ENCODE peak calls at places on chromosomes 4 and X, in seven cellular contexts. One of them, this sample, is unnamed.

GRCh38 chrX:3518870-3519269 is 172.4 kb upstream of the MXRA5 start:
- DNase-seq in fibroblast of mammary gland: peak
- DNase-seq in cardiac muscle cell: no peak
- DNase-seq in mammary epithelial cell: peak
- DNase-seq in AG04449: peak
- DNase-seq in upper lobe of right lung: no peak
- DNase-seq in GM12864: no peak
- DNase-seq in this sample: peak

GRCh38 chr4:628346-628745 is 3.0 kb downstream of the PDE6B start:
- DNase-seq in mammary epithelial cell: no peak
- DNase-seq in cardiac muscle cell: no peak
- DNase-seq in AG04449: no peak
- DNase-seq in GM12864: no peak
- DNase-seq in upper lobe of right lung: no peak
- DNase-seq in fibroblast of mammary gland: no peak
- DNase-seq in this sample: no peak

GRCh38 chrX:119252716-119253115 is 16.6 kb downstream of the PGRMC1 start:
- DNase-seq in fibroblast of mammary gland: no peak
- DNase-seq in mammary epithelial cell: no peak
- DNase-seq in AG04449: no peak
- DNase-seq in GM12864: no peak
- DNase-seq in upper lobe of right lung: no peak
- DNase-seq in cardiac muscle cell: no peak
- DNase-seq in this sample: no peak

GRCh38 chr4:21979196-21979595 is 30.6 kb upstream of the KCNIP4 start:
- DNase-seq in cardiac muscle cell: no peak
- DNase-seq in mammary epithelial cell: no peak
- DNase-seq in GM12864: no peak
- DNase-seq in upper lobe of right lung: no peak
- DNase-seq in AG04449: no peak
- DNase-seq in fibroblast of mammary gland: no peak
- DNase-seq in this sample: no peak

GRCh38 chr4:121936101-121936500 is 15.8 kb downstream of the TRPC3 start:
- DNase-seq in cardiac muscle cell: no peak
- DNase-seq in AG04449: no peak
- DNase-seq in mammary epithelial cell: no peak
- DNase-seq in fibroblast of mammary gland: no peak
- DNase-seq in upper lobe of right lung: no peak
- DNase-seq in GM12864: no peak
- DNase-seq in this sample: no peak

GRCh38 chr4:74038161-74039064 is at the start of gene CXCL3:
- DNase-seq in mammary epithelial cell: peak
- DNase-seq in AG04449: no peak
- DNase-seq in fibroblast of mammary gland: peak
- DNase-seq in upper lobe of right lung: peak
- DNase-seq in cardiac muscle cell: peak
- DNase-seq in GM12864: no peak
- DNase-seq in this sample: peak

GRCh38 chrX:53324803-53325202 is 43.4 kb upstream of the IQSEC2 start:
- DNase-seq in AG04449: no peak
- DNase-seq in mammary epithelial cell: no peak
- DNase-seq in fibroblast of mammary gland: no peak
- DNase-seq in cardiac muscle cell: no peak
- DNase-seq in GM12864: no peak
- DNase-seq in upper lobe of right lung: no peak
- DNase-seq in this sample: no peak

GRCh38 chr4:116357758-116358157 is 727.6 kb downstream of the TRAM1L1 start:
- DNase-seq in AG04449: no peak
- DNase-seq in fibroblast of mammary gland: peak
- DNase-seq in GM12864: no peak
- DNase-seq in cardiac muscle cell: no peak
- DNase-seq in mammary epithelial cell: peak
- DNase-seq in upper lobe of right lung: no peak
- DNase-seq in this sample: peak

GRCh38 chrX:103453655-103454054 is 65.6 kb downstream of the RAB40A start:
- DNase-seq in cardiac muscle cell: no peak
- DNase-seq in GM12864: no peak
- DNase-seq in AG04449: peak
- DNase-seq in mammary epithelial cell: peak
- DNase-seq in upper lobe of right lung: no peak
- DNase-seq in fibroblast of mammary gland: peak
- DNase-seq in this sample: peak

GRCh38 chrX:44432641-44433040 is 89.2 kb upstream of the EFHC2 start:
- DNase-seq in cardiac muscle cell: no peak
- DNase-seq in mammary epithelial cell: no peak
- DNase-seq in upper lobe of right lung: no peak
- DNase-seq in AG04449: peak
- DNase-seq in GM12864: peak
- DNase-seq in fibroblast of mammary gland: peak
- DNase-seq in this sample: peak

GRCh38 chrX:19063030-19063429 is 59.2 kb downstream of the ADGRG2 start:
- DNase-seq in upper lobe of right lung: no peak
- DNase-seq in mammary epithelial cell: no peak
- DNase-seq in GM12864: no peak
- DNase-seq in cardiac muscle cell: no peak
- DNase-seq in AG04449: no peak
- DNase-seq in fibroblast of mammary gland: peak
- DNase-seq in this sample: no peak

GRCh38 chrX:138858438-138858837 is 146.9 kb upstream of the FGF13 start:
- DNase-seq in fibroblast of mammary gland: peak
- DNase-seq in GM12864: no peak
- DNase-seq in cardiac muscle cell: no peak
- DNase-seq in mammary epithelial cell: peak
- DNase-seq in AG04449: no peak
- DNase-seq in upper lobe of right lung: no peak
- DNase-seq in this sample: peak

GRCh38 chr4:76781698-76782595 is 116.0 kb downstream of the SOWAHB start:
- DNase-seq in fibroblast of mammary gland: peak
- DNase-seq in GM12864: peak
- DNase-seq in cardiac muscle cell: no peak
- DNase-seq in AG04449: peak
- DNase-seq in mammary epithelial cell: peak
- DNase-seq in upper lobe of right lung: no peak
- DNase-seq in this sample: peak

GRCh38 chr4:113012776-113013175 is 36.7 kb upstream of the ANK2 start:
- DNase-seq in AG04449: no peak
- DNase-seq in upper lobe of right lung: no peak
- DNase-seq in GM12864: no peak
- DNase-seq in fibroblast of mammary gland: no peak
- DNase-seq in mammary epithelial cell: no peak
- DNase-seq in cardiac muscle cell: peak
- DNase-seq in this sample: no peak

GRCh38 chr4:143337600-143338287 is 1.1 kb downstream of the GAB1 start:
- DNase-seq in GM12864: no peak
- DNase-seq in fibroblast of mammary gland: peak
- DNase-seq in cardiac muscle cell: peak
- DNase-seq in mammary epithelial cell: peak
- DNase-seq in AG04449: no peak
- DNase-seq in upper lobe of right lung: peak
- DNase-seq in this sample: peak

GRCh38 chrX:114037515-114037914 is 546.4 kb upstream of the HTR2C start:
- DNase-seq in fibroblast of mammary gland: no peak
- DNase-seq in upper lobe of right lung: no peak
- DNase-seq in AG04449: no peak
- DNase-seq in cardiac muscle cell: no peak
- DNase-seq in GM12864: no peak
- DNase-seq in mammary epithelial cell: no peak
- DNase-seq in this sample: no peak

GRCh38 chr4:113971706-113972360 is 7.6 kb downstream of the ARSJ start:
- DNase-seq in GM12864: no peak
- DNase-seq in upper lobe of right lung: no peak
- DNase-seq in AG04449: no peak
- DNase-seq in cardiac muscle cell: no peak
- DNase-seq in mammary epithelial cell: peak
- DNase-seq in fibroblast of mammary gland: peak
- DNase-seq in this sample: peak

GRCh38 chr4:14254252-14254651 is 626.7 kb upstream of the BOD1L1 start:
- DNase-seq in fibroblast of mammary gland: peak
- DNase-seq in cardiac muscle cell: peak
- DNase-seq in AG04449: no peak
- DNase-seq in mammary epithelial cell: peak
- DNase-seq in GM12864: no peak
- DNase-seq in upper lobe of right lung: peak
- DNase-seq in this sample: peak

GRCh38 chr4:34469518-34469917 is 1774.8 kb downstream of the ARAP2 start:
- DNase-seq in cardiac muscle cell: no peak
- DNase-seq in AG04449: no peak
- DNase-seq in mammary epithelial cell: no peak
- DNase-seq in upper lobe of right lung: no peak
- DNase-seq in GM12864: no peak
- DNase-seq in fibroblast of mammary gland: no peak
- DNase-seq in this sample: no peak

GRCh38 chr4:40168070-40168469 is 28.8 kb upstream of the RHOH start:
- DNase-seq in AG04449: no peak
- DNase-seq in cardiac muscle cell: no peak
- DNase-seq in GM12864: no peak
- DNase-seq in fibroblast of mammary gland: no peak
- DNase-seq in mammary epithelial cell: no peak
- DNase-seq in upper lobe of right lung: no peak
- DNase-seq in this sample: no peak

GRCh38 chr4:25180524-25181131 is 20.4 kb upstream of the SEPSECS start:
- DNase-seq in fibroblast of mammary gland: peak
- DNase-seq in cardiac muscle cell: peak
- DNase-seq in GM12864: peak
- DNase-seq in mammary epithelial cell: peak
- DNase-seq in AG04449: no peak
- DNase-seq in upper lobe of right lung: no peak
- DNase-seq in this sample: peak

GRCh38 chr4:186936496-186937375 is 213.1 kb upstream of the FAT1 start:
- DNase-seq in GM12864: no peak
- DNase-seq in mammary epithelial cell: peak
- DNase-seq in AG04449: no peak
- DNase-seq in fibroblast of mammary gland: peak
- DNase-seq in upper lobe of right lung: no peak
- DNase-seq in cardiac muscle cell: no peak
- DNase-seq in this sample: peak

GRCh38 chr4:1597021-1597931 is 86.8 kb downstream of the FAM53A start:
- DNase-seq in upper lobe of right lung: peak
- DNase-seq in AG04449: no peak
- DNase-seq in mammary epithelial cell: no peak
- DNase-seq in GM12864: no peak
- DNase-seq in fibroblast of mammary gland: no peak
- DNase-seq in cardiac muscle cell: no peak
- DNase-seq in this sample: no peak

GRCh38 chr4:182339246-182339645 is 96.0 kb downstream of the TENM3 start:
- DNase-seq in cardiac muscle cell: no peak
- DNase-seq in GM12864: no peak
- DNase-seq in mammary epithelial cell: no peak
- DNase-seq in fibroblast of mammary gland: no peak
- DNase-seq in AG04449: no peak
- DNase-seq in upper lobe of right lung: no peak
- DNase-seq in this sample: peak

GRCh38 chr4:182343435-182343834 is 100.2 kb downstream of the TENM3 start:
- DNase-seq in cardiac muscle cell: no peak
- DNase-seq in GM12864: no peak
- DNase-seq in mammary epithelial cell: no peak
- DNase-seq in fibroblast of mammary gland: no peak
- DNase-seq in upper lobe of right lung: no peak
- DNase-seq in AG04449: no peak
- DNase-seq in this sample: no peak

GRCh38 chr4:182337366-182337765 is 94.2 kb downstream of the TENM3 start:
- DNase-seq in mammary epithelial cell: no peak
- DNase-seq in AG04449: no peak
- DNase-seq in fibroblast of mammary gland: peak
- DNase-seq in cardiac muscle cell: no peak
- DNase-seq in GM12864: no peak
- DNase-seq in upper lobe of right lung: no peak
- DNase-seq in this sample: no peak

GRCh38 chr4:182338059-182338458 is 94.9 kb downstream of the TENM3 start:
- DNase-seq in cardiac muscle cell: no peak
- DNase-seq in GM12864: no peak
- DNase-seq in fibroblast of mammary gland: peak
- DNase-seq in AG04449: no peak
- DNase-seq in mammary epithelial cell: no peak
- DNase-seq in upper lobe of right lung: no peak
- DNase-seq in this sample: peak

GRCh38 chr4:182338731-182339130 is 95.5 kb downstream of the TENM3 start:
- DNase-seq in GM12864: no peak
- DNase-seq in fibroblast of mammary gland: peak
- DNase-seq in mammary epithelial cell: no peak
- DNase-seq in AG04449: no peak
- DNase-seq in upper lobe of right lung: no peak
- DNase-seq in cardiac muscle cell: no peak
- DNase-seq in this sample: no peak
- H3K4me3 ChIP-seq in GM12864: no peak
- H3K4me3 ChIP-seq in fibroblast of mammary gland: no peak
- H3K4me3 ChIP-seq in mammary epithelial cell: no peak
- H3K4me3 ChIP-seq in AG04449: no peak
- H3K4me3 ChIP-seq in upper lobe of right lung: no peak
- H3K4me3 ChIP-seq in cardiac muscle cell: no peak
- H3K4me3 ChIP-seq in this sample: no peak

GRCh38 chr4:128322311-128322710 is 34.7 kb upstream of the PGRMC2 start:
- DNase-seq in fibroblast of mammary gland: no peak
- DNase-seq in AG04449: no peak
- DNase-seq in cardiac muscle cell: no peak
- DNase-seq in GM12864: no peak
- DNase-seq in upper lobe of right lung: no peak
- DNase-seq in mammary epithelial cell: peak
- DNase-seq in this sample: peak
- TF ChIP-seq CTCF in fibroblast of mammary gland: no peak
- TF ChIP-seq CTCF in AG04449: no peak
- TF ChIP-seq CTCF in cardiac muscle cell: no peak
- TF ChIP-seq CTCF in GM12864: no peak
- TF ChIP-seq CTCF in upper lobe of right lung: no peak
- TF ChIP-seq CTCF in mammary epithelial cell: no peak
- TF ChIP-seq CTCF in this sample: no peak

DNA sequence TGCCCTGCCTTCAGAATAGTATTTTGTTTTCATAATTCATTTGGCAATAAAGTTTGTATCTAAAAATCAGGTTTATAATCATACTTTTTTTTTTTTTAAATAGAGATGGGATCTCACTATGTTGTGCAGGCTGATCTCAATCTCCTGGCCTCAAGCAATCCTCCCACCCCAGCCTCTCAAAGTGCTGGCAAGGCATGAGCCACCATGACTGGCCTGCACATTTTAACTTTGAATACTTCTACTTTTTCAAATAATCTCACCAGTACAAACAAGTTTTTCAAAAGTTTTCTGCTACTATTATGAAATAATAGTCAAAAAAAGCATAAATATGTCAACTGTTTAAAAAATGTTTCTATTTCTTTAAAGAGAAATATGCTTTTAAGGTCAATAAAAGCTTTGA is 69.6 kb upstream of the GPR34 start:
- DNase-seq in AG04449: no peak
- DNase-seq in GM12864: no peak
- DNase-seq in mammary epithelial cell: no peak
- DNase-seq in upper lobe of right lung: no peak
- DNase-seq in fibroblast of mammary gland: no peak
- DNase-seq in cardiac muscle cell: no peak
- DNase-seq in this sample: no peak
- H3K4me3 ChIP-seq in AG04449: no peak
- H3K4me3 ChIP-seq in GM12864: no peak
- H3K4me3 ChIP-seq in mammary epithelial cell: no peak
- H3K4me3 ChIP-seq in upper lobe of right lung: no peak
- H3K4me3 ChIP-seq in fibroblast of mammary gland: no peak
- H3K4me3 ChIP-seq in cardiac muscle cell: no peak
- H3K4me3 ChIP-seq in this sample: no peak

DNA sequence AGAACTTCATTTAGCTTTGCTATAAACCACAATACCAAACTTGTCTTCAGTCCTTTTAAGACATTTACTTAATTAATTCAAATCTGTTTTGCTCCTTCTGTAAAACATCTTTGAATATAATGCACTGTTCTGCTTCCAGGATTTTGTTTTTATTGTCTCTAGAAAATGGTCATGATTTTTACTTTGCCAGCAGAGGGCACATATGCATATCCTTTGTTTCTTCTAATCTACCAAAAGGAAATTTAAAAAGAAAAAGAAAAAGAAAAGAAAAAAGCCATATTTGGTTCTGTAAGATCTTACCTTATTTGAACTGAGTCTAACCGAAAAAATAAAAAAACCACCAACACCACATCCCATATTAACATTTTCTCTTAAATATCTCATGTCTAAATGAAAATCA is 101.9 kb upstream of the CCSER1 start:
- DNase-seq in GM12864: no peak
- DNase-seq in upper lobe of right lung: no peak
- DNase-seq in AG04449: no peak
- DNase-seq in mammary epithelial cell: peak
- DNase-seq in cardiac muscle cell: peak
- DNase-seq in fibroblast of mammary gland: peak
- DNase-seq in this sample: peak
- TF ChIP-seq CTCF in GM12864: peak
- TF ChIP-seq CTCF in upper lobe of right lung: peak
- TF ChIP-seq CTCF in AG04449: no peak
- TF ChIP-seq CTCF in mammary epithelial cell: peak
- TF ChIP-seq CTCF in cardiac muscle cell: peak
- TF ChIP-seq CTCF in fibroblast of mammary gland: peak
- TF ChIP-seq CTCF in this sample: peak